ENCODE peak calls at places on chromosomes 12 and 14, in seven cellular contexts. H is T-cell; X is posterior vena cava; E is stimulated activated CD4-positive, alpha-beta T cell treated with anti-CD3 and anti-CD28 coated beads, Interleukin-4, amount 100 ng/mL, for 24 hours; D is NCI-H1092 treated with DMSO at 0.1 percent for 48 hours; Z is 8988T; L is NCI-H345. G is an unnamed sample.

GRCh38 chr14:93954900-93955891 is 21.2 kb downstream of the ASB2 start:
- DNase-seq in L (no peak), E (peak; percentile 52), Z (no peak), H (peak; percentile 44), D (no peak), X (no peak), G (no peak)

GRCh38 chr14:49550284-49551184 is 35.6 kb downstream of the RPS29 start:
- DNase-seq in H (no peak), L (peak; percentile 17), X (no peak), E (no peak), Z (peak; percentile 26), D (peak; percentile 17), G (no peak)

GRCh38 chr12:105882404-105882803 is 256.4 kb downstream of the NUAK1 start:
- DNase-seq in E (no peak), Z (no peak), H (no peak), X (peak; percentile 76), L (no peak), D (no peak), G (no peak)

GRCh38 chr12:51012570-51013236 is 13.5 kb downstream of the SLC11A2 start:
- DNase-seq in L (no peak), D (no peak), E (no peak), H (no peak), Z (no peak), X (no peak), G (no peak)

GRCh38 chr12:53171725-53172329 is 8.7 kb upstream of the ZNF740 start:
- DNase-seq in E (no peak), D (peak; percentile 20), X (no peak), Z (no peak), H (no peak), L (no peak), G (peak; percentile 39)

GRCh38 chr12:632102-632696 is 31.0 kb downstream of the NINJ2 start:
- DNase-seq in L (no peak), D (no peak), X (peak; percentile 73), H (no peak), E (no peak), Z (no peak), G (peak; percentile 66)

GRCh38 chr14:25411933-25412757 is 362.2 kb upstream of the STXBP6 start:
- DNase-seq in L (peak; percentile 30), D (peak; percentile 51), E (no peak), Z (no peak), H (no peak), X (no peak), G (no peak)

GRCh38 chr14:64736271-64737131 is 32.3 kb downstream of the PLEKHG3 start:
- DNase-seq in Z (no peak), L (peak; percentile 93), E (no peak), H (no peak), D (peak; percentile 82), X (peak; percentile 76), G (peak; percentile 88)

GRCh38 chr14:81268016-81268416 is 47.3 kb upstream of the GTF2A1 start:
- DNase-seq in E (no peak), Z (no peak), L (no peak), H (no peak), X (no peak), D (no peak), G (no peak)

GRCh38 chr12:112792743-112793142 is 1.2 kb downstream of the RPH3A start:
- DNase-seq in E (no peak), X (no peak), D (no peak), L (no peak), Z (no peak), H (no peak), G (no peak)

GRCh38 chr12:54452628-54453027 is 20.8 kb downstream of the GTSF1 start:
- DNase-seq in X (no peak), H (no peak), E (no peak), D (no peak), L (no peak), Z (no peak), G (no peak)

GRCh38 chr12:125340791-125341190 is 275.6 kb downstream of the AACS start:
- DNase-seq in E (no peak), H (no peak), Z (no peak), X (no peak), D (peak; percentile 2), L (no peak), G (no peak)

GRCh38 chr14:39102265-39102968 is 618 bp downstream of the SEC23A start:
- DNase-seq in H (no peak), E (no peak), X (no peak), Z (no peak), D (peak; percentile 46), L (peak; percentile 46), G (peak; percentile 94)

GRCh38 chr14:103103461-103104388 is 9.2 kb downstream of the EXOC3L4 start:
- DNase-seq in L (peak; percentile 74), D (peak; percentile 27), Z (peak; percentile 95), H (no peak), X (no peak), E (no peak), G (no peak)

GRCh38 chr12:66268562-66268961 is 33.7 kb upstream of the HELB start:
- DNase-seq in E (no peak), Z (no peak), H (no peak), X (no peak), D (no peak), L (no peak), G (no peak)

GRCh38 chr14:65658202-65658601 is 245.7 kb downstream of the FUT8 start:
- DNase-seq in H (no peak), X (no peak), D (no peak), Z (no peak), L (no peak), E (no peak), G (no peak)